ENCODE peak calls at places on chromosomes 6 and 20, in four cellular contexts. N is heart left ventricle, O is lung, M is adrenal gland. L is an unnamed sample.

GRCh38 chr6:33966536-33966935 is 162.7 kb upstream of the MLN start:
- DNase-seq in N (peak; percentile 26), O (no peak), M (no peak), L (no peak)

GRCh38 chr6:109506314-109506713 is 23.3 kb upstream of the ZBTB24 start:
- DNase-seq in N (no peak), O (no peak), M (no peak), L (no peak)

GRCh38 chr20:34220581-34220980 is 20.6 kb upstream of the ASIP start:
- DNase-seq in N (no peak), O (no peak), M (no peak), L (no peak)

GRCh38 chr6:138145402-138145801 is 16.3 kb upstream of the ARFGEF3 start:
- DNase-seq in N (no peak), O (no peak), M (no peak), L (no peak)

GRCh38 chr6:87344513-87344912 is at the start of gene C6orf163:
- DNase-seq in N (no peak), O (no peak), M (no peak), L (no peak)

GRCh38 chr6:72787521-72788031 is 165.7 kb downstream of the KCNQ5 start:
- DNase-seq in N (no peak), O (peak; percentile 29), M (no peak), L (peak; percentile 1)

GRCh38 chr20:4815618-4816017 is 93.9 kb downstream of the PRND start:
- DNase-seq in N (no peak), O (no peak), M (no peak), L (no peak)

GRCh38 chr20:3674447-3674846 is 7.4 kb downstream of the ADAM33 start:
- DNase-seq in N (peak; percentile 13), O (no peak), M (no peak), L (no peak)

GRCh38 chr20:53692465-53693067 is 98.9 kb upstream of the ZNF217 start:
- DNase-seq in N (no peak), O (peak; percentile 31), M (no peak), L (no peak)

GRCh38 chr6:5490495-5491069 is 229.3 kb downstream of the FARS2 start:
- DNase-seq in N (no peak), O (no peak), M (no peak), L (no peak)

GRCh38 chr20:57414867-57415592 is 23.8 kb downstream of the RBM38 start:
- DNase-seq in N (no peak), O (no peak), M (no peak), L (no peak)

GRCh38 chr6:4374231-4374630 is 238.9 kb upstream of the ECI2 start:
- DNase-seq in N (no peak), O (no peak), M (no peak), L (no peak)

GRCh38 chr6:139126255-139126654 is 8.6 kb upstream of the HECA start:
- DNase-seq in N (no peak), O (no peak), M (peak; percentile 60), L (no peak)

GRCh38 chr20:12928755-12929401 is 79.9 kb upstream of the SPTLC3 start:
- DNase-seq in N (no peak), O (no peak), M (no peak), L (no peak)

GRCh38 chr6:17413313-17413750 is 19.9 kb downstream of the CAP2 start:
- DNase-seq in N (no peak), O (no peak), M (no peak), L (no peak)

GRCh38 chr20:22744341-22745193 is 160.2 kb upstream of the FOXA2 start:
- DNase-seq in N (no peak), O (no peak), M (no peak), L (no peak)

GRCh38 chr20:33650111-33650752 is 11.9 kb upstream of the C20orf144 start:
- DNase-seq in N (no peak), O (no peak), M (no peak), L (no peak)

GRCh38 chr6:37731888-37732287 is 34.2 kb upstream of the MDGA1 start:
- DNase-seq in N (no peak), O (no peak), M (no peak), L (no peak)

GRCh38 chr6:35473075-35473848 is 5.1 kb downstream of the RPL10A start:
- DNase-seq in N (no peak), O (no peak), M (no peak), L (no peak)

GRCh38 chr6:108002365-108003221 is 44.6 kb upstream of the SEC63 start:
- DNase-seq in N (no peak), O (no peak), M (peak; percentile 74), L (no peak)

GRCh38 chr6:105326838-105327745 is 75.8 kb downstream of the PREP start:
- DNase-seq in N (no peak), O (no peak), M (peak; percentile 56), L (no peak)

GRCh38 chr6:158160932-158161539 is 7.0 kb downstream of the SERAC1 start:
- DNase-seq in N (no peak), O (no peak), M (no peak), L (no peak)

GRCh38 chr6:38142178-38142902 is 322.8 kb downstream of the ZFAND3 start:
- DNase-seq in N (no peak), O (no peak), M (no peak), L (no peak)

GRCh38 chr6:20811112-20811746 is 277.0 kb downstream of the CDKAL1 start:
- DNase-seq in N (no peak), O (no peak), M (peak; percentile 73), L (peak; percentile 90)

GRCh38 chr6:156205678-156206077 is 571.5 kb upstream of the ARID1B start:
- DNase-seq in N (no peak), O (no peak), M (no peak), L (no peak)

GRCh38 chr6:156876302-156876701 is 99.1 kb downstream of the ARID1B start:
- DNase-seq in N (no peak), O (no peak), M (no peak), L (peak; percentile 39)

GRCh38 chr20:1827974-1828785 is 67.0 kb upstream of the SIRPA start:
- DNase-seq in N (peak; percentile 82), O (no peak), M (peak; percentile 91), L (no peak)

GRCh38 chr6:170114956-170115855 is 175.7 kb downstream of the DLL1 start:
- DNase-seq in N (peak; percentile 33), O (no peak), M (no peak), L (no peak)

GRCh38 chr6:134676307-134677281 is 273.3 kb downstream of the ALDH8A1 start:
- DNase-seq in N (no peak), O (no peak), M (no peak), L (no peak)

GRCh38 chr20:12049125-12049524 is 131.4 kb downstream of the BTBD3 start:
- DNase-seq in N (no peak), O (no peak), M (no peak), L (no peak)

GRCh38 chr6:83127976-83128375 is 60.5 kb downstream of the DOP1A start:
- DNase-seq in N (no peak), O (no peak), M (no peak), L (no peak)

GRCh38 chr6:39902786-39903465 is 31.3 kb downstream of the MOCS1 start:
- DNase-seq in N (no peak), O (no peak), M (no peak), L (no peak)

GRCh38 chr6:37204014-37204751 is 34.2 kb downstream of the PIM1 start:
- DNase-seq in N (no peak), O (peak; percentile 59), M (peak; percentile 84), L (no peak)

GRCh38 chr6:149887343-149887742 is 10.6 kb downstream of the RAET1E start:
- DNase-seq in N (no peak), O (no peak), M (peak; percentile 90), L (no peak)

DNA sequence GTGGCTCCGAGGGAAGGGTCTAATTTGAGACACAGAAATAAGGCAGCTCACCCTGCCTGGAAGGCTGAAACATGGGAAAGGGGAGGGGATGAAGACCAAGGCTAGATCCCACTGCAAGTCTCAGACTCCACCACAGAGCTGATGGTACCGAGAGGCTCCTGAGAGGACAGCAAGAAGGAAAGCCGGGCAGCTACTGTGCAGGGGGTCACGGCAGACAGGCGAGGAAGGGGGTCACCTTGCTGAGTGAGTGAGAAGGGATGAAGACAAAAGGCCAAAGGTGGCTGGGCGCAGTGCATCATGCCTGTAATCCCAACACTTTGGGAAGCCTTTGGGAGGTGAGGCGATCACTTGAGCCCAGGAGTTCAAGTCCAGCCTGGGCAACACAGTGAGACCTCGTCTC is 100.7 kb downstream of the ATP9A start:
- DNase-seq in N (no peak), O (no peak), M (no peak), L (no peak)
- H3K4me1 ChIP-seq in N (no peaks in the 10 kb centered on the region), O (no peaks in the 10 kb centered on the region), M (no peaks in the 10 kb centered on the region), L (no peaks in the 10 kb centered on the region)

GRCh38 chr6:63598001-63598250 is 25.6 kb downstream of the LOC128125822 start:
- DNase-seq in N (no peak), O (no peak), M (no peak), L (no peak)

GRCh38 chr6:63599243-63599642 is 27.0 kb downstream of the LOC128125822 start:
- DNase-seq in N (no peak), O (no peak), M (no peak), L (no peak)

GRCh38 chr6:63598251-63599036 is 26.2 kb downstream of the LOC128125822 start:
- DNase-seq in N (peak; percentile 66), O (peak; percentile 74), M (peak; percentile 84), L (no peak)

GRCh38 chr6:63597142-63598000 is 25.1 kb downstream of the LOC128125822 start:
- DNase-seq in N (no peak), O (no peak), M (no peak), L (no peak)
- H3K4me3 ChIP-seq in N (no peak overlapping the region), O (no peak overlapping the region), M (peak overlapping the region; percentile 38), L (peak overlapping the region; percentile 35)

GRCh38 chr20:64188682-64189529 is 24.7 kb downstream of the MYT1 start:
- DNase-seq in N (no peak), O (no peak), M (peak; percentile 88), L (peak; percentile 64)
- H3K27me3 ChIP-seq in N (peaks cover 14% of the 10 kb centered on the region), O (peaks cover 5% of the 10 kb centered on the region), M (no peaks in the 10 kb centered on the region), L (no peaks in the 10 kb centered on the region)

DNA sequence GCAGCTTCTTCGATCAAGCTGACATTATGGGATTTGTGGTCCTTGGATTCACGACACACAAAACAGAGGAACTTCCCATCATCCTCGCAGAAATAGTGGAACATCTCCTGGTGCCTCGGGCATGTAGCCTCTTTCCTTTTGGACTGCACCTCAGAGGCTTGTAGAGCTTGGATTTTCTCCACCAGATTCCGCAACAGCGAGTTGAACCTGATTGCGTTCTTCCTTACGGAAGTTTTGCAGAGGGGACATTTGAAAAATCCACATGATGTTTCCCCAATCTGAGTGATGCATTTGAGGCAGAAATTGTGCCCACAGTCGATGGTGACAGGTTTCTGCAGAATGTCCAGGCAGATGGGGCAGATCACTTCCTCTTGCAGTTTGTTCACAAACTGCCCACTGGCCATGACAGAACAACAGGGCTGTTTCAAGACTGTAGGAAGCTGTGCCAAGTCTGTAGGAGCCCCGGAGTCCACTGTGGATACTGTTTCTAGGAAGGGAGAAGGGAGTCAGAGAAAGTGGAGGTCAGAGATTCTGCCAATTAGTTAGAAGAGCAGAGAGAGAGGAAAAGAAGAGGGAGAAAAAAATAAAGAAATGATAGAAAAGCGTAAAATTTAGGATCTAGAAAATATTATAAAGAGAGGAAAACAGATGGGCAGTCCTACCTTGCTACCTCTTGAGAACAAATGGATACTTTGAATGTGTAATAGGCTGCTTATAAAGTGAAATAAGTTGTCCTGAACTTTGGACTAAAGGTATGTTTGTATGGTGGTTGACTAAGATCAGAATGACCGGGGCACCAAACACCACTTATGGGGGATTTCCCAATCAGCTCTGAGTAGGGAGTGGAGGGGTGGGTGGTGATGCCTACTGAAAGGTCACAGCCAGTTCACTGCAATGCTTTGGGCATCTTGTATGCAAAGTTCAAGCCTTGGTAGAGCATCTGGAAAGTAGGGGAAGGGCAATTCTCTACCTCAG is at the start of gene TRIM31:
- DNase-seq in N (no peak), O (no peak), M (no peak), L (no peak)
- H3K4me1 ChIP-seq in N (peaks cover 6% of the 10 kb centered on the region), O (no peaks in the 10 kb centered on the region), M (no peaks in the 10 kb centered on the region), L (no peaks in the 10 kb centered on the region)

GRCh38 chr6:10111975-10112374 is 302.9 kb downstream of the TFAP2A start:
- DNase-seq in N (no peak), O (no peak), M (no peak), L (no peak)

GRCh38 chr6:10112871-10113584 is 301.8 kb downstream of the TFAP2A start:
- DNase-seq in N (peak; percentile 63), O (no peak), M (no peak), L (no peak)
- H3K4me3 ChIP-seq in N (no peak overlapping the region), O (no peak overlapping the region), M (no peak overlapping the region), L (no peak overlapping the region)

L was measured in iPS DF 6.9.